ENCODE peak calls at places on chromosomes 16 and 17, in seven cellular contexts. One of them, this sample, is unnamed.

GRCh38 chr17:9244066-9245052 is 223.0 kb downstream of the NTN1 start:
- DNase-seq in upper lobe of right lung: peak; percentile 75
- DNase-seq in GM23338: no peak
- DNase-seq in germinal center: no peak
- DNase-seq in nephron progenitor cell: no peak
- DNase-seq in neural crest cell: no peak
- DNase-seq in AG04449: peak; percentile 49
- DNase-seq in this sample: no peak

GRCh38 chr17:66677201-66677981 is 157.5 kb upstream of the CACNG5 start:
- DNase-seq in upper lobe of right lung: no peak
- DNase-seq in GM23338: no peak
- DNase-seq in germinal center: no peak
- DNase-seq in nephron progenitor cell: no peak
- DNase-seq in neural crest cell: no peak
- DNase-seq in AG04449: peak; percentile 53
- DNase-seq in this sample: no peak

GRCh38 chr17:76492250-76492988 is 8.8 kb downstream of the RHBDF2 start:
- DNase-seq in upper lobe of right lung: no peak
- DNase-seq in GM23338: no peak
- DNase-seq in germinal center: peak; percentile 60
- DNase-seq in nephron progenitor cell: no peak
- DNase-seq in neural crest cell: no peak
- DNase-seq in AG04449: no peak
- DNase-seq in this sample: no peak

GRCh38 chr17:38844261-38844757 is 9.2 kb downstream of the RPL23 start:
- DNase-seq in upper lobe of right lung: no peak
- DNase-seq in GM23338: peak; percentile 11
- DNase-seq in germinal center: no peak
- DNase-seq in nephron progenitor cell: no peak
- DNase-seq in neural crest cell: no peak
- DNase-seq in AG04449: no peak
- DNase-seq in this sample: no peak

GRCh38 chr16:56478228-56479049 is 27.1 kb downstream of the OGFOD1 start:
- DNase-seq in upper lobe of right lung: no peak
- DNase-seq in GM23338: no peak
- DNase-seq in germinal center: no peak
- DNase-seq in nephron progenitor cell: no peak
- DNase-seq in neural crest cell: no peak
- DNase-seq in AG04449: no peak
- DNase-seq in this sample: no peak

GRCh38 chr17:55448681-55449080 is 27.0 kb upstream of the MMD start:
- DNase-seq in upper lobe of right lung: no peak
- DNase-seq in GM23338: no peak
- DNase-seq in germinal center: no peak
- DNase-seq in nephron progenitor cell: no peak
- DNase-seq in neural crest cell: no peak
- DNase-seq in AG04449: no peak
- DNase-seq in this sample: no peak

GRCh38 chr17:66564992-66565465 is 262.6 kb downstream of the PRKCA start:
- DNase-seq in upper lobe of right lung: no peak
- DNase-seq in GM23338: peak; percentile 85
- DNase-seq in germinal center: no peak
- DNase-seq in nephron progenitor cell: no peak
- DNase-seq in neural crest cell: no peak
- DNase-seq in AG04449: no peak
- DNase-seq in this sample: peak; percentile 70

GRCh38 chr16:29943846-29944669 is 17.8 kb upstream of the TMEM219 start:
- DNase-seq in upper lobe of right lung: no peak
- DNase-seq in GM23338: peak; percentile 80
- DNase-seq in germinal center: no peak
- DNase-seq in nephron progenitor cell: peak; percentile 28
- DNase-seq in neural crest cell: no peak
- DNase-seq in AG04449: peak; percentile 95
- DNase-seq in this sample: peak; percentile 96

GRCh38 chr16:27226476-27226875 is 23.1 kb downstream of the KDM8 start:
- DNase-seq in upper lobe of right lung: no peak
- DNase-seq in GM23338: no peak
- DNase-seq in germinal center: no peak
- DNase-seq in nephron progenitor cell: no peak
- DNase-seq in neural crest cell: no peak
- DNase-seq in AG04449: no peak
- DNase-seq in this sample: no peak

GRCh38 chr17:70169707-70170597 is 620 bp downstream of the KCNJ2 start:
- DNase-seq in upper lobe of right lung: no peak
- DNase-seq in GM23338: peak; percentile 24
- DNase-seq in germinal center: no peak
- DNase-seq in nephron progenitor cell: no peak
- DNase-seq in neural crest cell: no peak
- DNase-seq in AG04449: no peak
- DNase-seq in this sample: no peak

GRCh38 chr17:52024296-52024870 is 134.1 kb downstream of the CA10 start:
- DNase-seq in upper lobe of right lung: no peak
- DNase-seq in GM23338: no peak
- DNase-seq in germinal center: no peak
- DNase-seq in nephron progenitor cell: no peak
- DNase-seq in neural crest cell: no peak
- DNase-seq in AG04449: peak; percentile 10
- DNase-seq in this sample: no peak

GRCh38 chr16:85990861-85991301 is 91.9 kb downstream of the IRF8 start:
- DNase-seq in upper lobe of right lung: no peak
- DNase-seq in GM23338: no peak
- DNase-seq in germinal center: peak; percentile 71
- DNase-seq in nephron progenitor cell: no peak
- DNase-seq in neural crest cell: no peak
- DNase-seq in AG04449: no peak
- DNase-seq in this sample: no peak

GRCh38 chr17:78390241-78391050 is 12.0 kb downstream of the PGS1 start:
- DNase-seq in upper lobe of right lung: no peak
- DNase-seq in GM23338: peak; percentile 63
- DNase-seq in germinal center: no peak
- DNase-seq in nephron progenitor cell: no peak
- DNase-seq in neural crest cell: no peak
- DNase-seq in AG04449: peak; percentile 96
- DNase-seq in this sample: peak; percentile 84

GRCh38 chr16:69626256-69626655 is 60.5 kb downstream of the NFAT5 start:
- DNase-seq in upper lobe of right lung: no peak
- DNase-seq in GM23338: no peak
- DNase-seq in germinal center: no peak
- DNase-seq in nephron progenitor cell: no peak
- DNase-seq in neural crest cell: no peak
- DNase-seq in AG04449: no peak
- DNase-seq in this sample: no peak

GRCh38 chr17:18181358-18181757 is 2.3 kb upstream of the ALKBH5 start:
- DNase-seq in upper lobe of right lung: no peak
- DNase-seq in GM23338: no peak
- DNase-seq in germinal center: no peak
- DNase-seq in nephron progenitor cell: no peak
- DNase-seq in neural crest cell: no peak
- DNase-seq in AG04449: no peak
- DNase-seq in this sample: no peak

GRCh38 chr17:38425744-38426143 is 2.5 kb upstream of the ARHGAP23 start:
- DNase-seq in upper lobe of right lung: no peak
- DNase-seq in GM23338: no peak
- DNase-seq in germinal center: no peak
- DNase-seq in nephron progenitor cell: no peak
- DNase-seq in neural crest cell: no peak
- DNase-seq in AG04449: no peak
- DNase-seq in this sample: no peak

GRCh38 chr17:7011415-7011814 is 1.0 kb upstream of the RNASEK start:
- DNase-seq in upper lobe of right lung: no peak
- DNase-seq in GM23338: no peak
- DNase-seq in germinal center: no peak
- DNase-seq in nephron progenitor cell: no peak
- DNase-seq in neural crest cell: no peak
- DNase-seq in AG04449: no peak
- DNase-seq in this sample: no peak

GRCh38 chr16:82317411-82318168 is 147.6 kb upstream of the MPHOSPH6 start:
- DNase-seq in upper lobe of right lung: no peak
- DNase-seq in GM23338: no peak
- DNase-seq in germinal center: no peak
- DNase-seq in nephron progenitor cell: no peak
- DNase-seq in neural crest cell: no peak
- DNase-seq in AG04449: no peak
- DNase-seq in this sample: no peak

GRCh38 chr16:58459344-58460218 is 40.4 kb upstream of the NDRG4 start:
- DNase-seq in upper lobe of right lung: no peak
- DNase-seq in GM23338: no peak
- DNase-seq in germinal center: no peak
- DNase-seq in nephron progenitor cell: no peak
- DNase-seq in neural crest cell: no peak
- DNase-seq in AG04449: no peak
- DNase-seq in this sample: no peak

GRCh38 chr17:64001763-64002529 is 3.8 kb downstream of the PRR29 start:
- DNase-seq in upper lobe of right lung: peak; percentile 83
- DNase-seq in GM23338: no peak
- DNase-seq in germinal center: no peak
- DNase-seq in nephron progenitor cell: no peak
- DNase-seq in neural crest cell: no peak
- DNase-seq in AG04449: no peak
- DNase-seq in this sample: no peak

GRCh38 chr17:49677134-49677932 is 564 bp downstream of the SPOP start:
- DNase-seq in upper lobe of right lung: peak; percentile 99
- DNase-seq in GM23338: peak; percentile 95
- DNase-seq in germinal center: peak; percentile 97
- DNase-seq in nephron progenitor cell: peak; percentile 99
- DNase-seq in neural crest cell: peak; percentile 98
- DNase-seq in AG04449: peak; percentile 42
- DNase-seq in this sample: peak; percentile 95

GRCh38 chr16:30561212-30561816 is 3.1 kb upstream of the ZNF764 start:
- DNase-seq in upper lobe of right lung: peak; percentile 76
- DNase-seq in GM23338: peak; percentile 69
- DNase-seq in germinal center: peak; percentile 26
- DNase-seq in nephron progenitor cell: no peak
- DNase-seq in neural crest cell: no peak
- DNase-seq in AG04449: no peak
- DNase-seq in this sample: no peak

GRCh38 chr17:58693208-58693607 is 806 bp downstream of the RAD51C start:
- DNase-seq in upper lobe of right lung: no peak
- DNase-seq in GM23338: no peak
- DNase-seq in germinal center: no peak
- DNase-seq in nephron progenitor cell: no peak
- DNase-seq in neural crest cell: no peak
- DNase-seq in AG04449: no peak
- DNase-seq in this sample: no peak

GRCh38 chr17:82603981-82604448 is 44.2 kb downstream of the WDR45B start:
- DNase-seq in upper lobe of right lung: peak; percentile 90
- DNase-seq in GM23338: no peak
- DNase-seq in germinal center: no peak
- DNase-seq in nephron progenitor cell: no peak
- DNase-seq in neural crest cell: no peak
- DNase-seq in AG04449: no peak
- DNase-seq in this sample: no peak

GRCh38 chr16:55047331-55047730 is 116.7 kb downstream of the IRX5 start:
- DNase-seq in upper lobe of right lung: no peak
- DNase-seq in GM23338: no peak
- DNase-seq in germinal center: no peak
- DNase-seq in nephron progenitor cell: no peak
- DNase-seq in neural crest cell: no peak
- DNase-seq in AG04449: no peak
- DNase-seq in this sample: no peak

GRCh38 chr17:83025636-83026280 is 53.7 kb upstream of the METRNL start:
- DNase-seq in upper lobe of right lung: no peak
- DNase-seq in GM23338: no peak
- DNase-seq in germinal center: no peak
- DNase-seq in nephron progenitor cell: no peak
- DNase-seq in neural crest cell: no peak
- DNase-seq in AG04449: no peak
- DNase-seq in this sample: no peak

GRCh38 chr17:80795737-80796136 is 195.9 kb upstream of the CHMP6 start:
- DNase-seq in upper lobe of right lung: no peak
- DNase-seq in GM23338: no peak
- DNase-seq in germinal center: no peak
- DNase-seq in nephron progenitor cell: no peak
- DNase-seq in neural crest cell: no peak
- DNase-seq in AG04449: no peak
- DNase-seq in this sample: no peak

GRCh38 chr16:57607676-57608461 is 20.6 kb upstream of the ADGRG1 start:
- DNase-seq in upper lobe of right lung: no peak
- DNase-seq in GM23338: no peak
- DNase-seq in germinal center: no peak
- DNase-seq in nephron progenitor cell: no peak
- DNase-seq in neural crest cell: no peak
- DNase-seq in AG04449: no peak
- DNase-seq in this sample: no peak

GRCh38 chr17:31673076-31673475 is 186.0 kb downstream of the COPRS start:
- DNase-seq in upper lobe of right lung: no peak
- DNase-seq in GM23338: no peak
- DNase-seq in germinal center: no peak
- DNase-seq in nephron progenitor cell: no peak
- DNase-seq in neural crest cell: no peak
- DNase-seq in AG04449: no peak
- DNase-seq in this sample: no peak

GRCh38 chr16:11098601-11099377 is 154.4 kb downstream of the CLEC16A start:
- DNase-seq in upper lobe of right lung: peak; percentile 46
- DNase-seq in GM23338: no peak
- DNase-seq in germinal center: no peak
- DNase-seq in nephron progenitor cell: no peak
- DNase-seq in neural crest cell: no peak
- DNase-seq in AG04449: no peak
- DNase-seq in this sample: no peak

GRCh38 chr16:10982430-10983174 is 38.2 kb downstream of the CLEC16A start:
- DNase-seq in upper lobe of right lung: no peak
- DNase-seq in GM23338: no peak
- DNase-seq in germinal center: peak; percentile 40
- DNase-seq in nephron progenitor cell: no peak
- DNase-seq in neural crest cell: no peak
- DNase-seq in AG04449: no peak
- DNase-seq in this sample: no peak

This sample was measured in ELF-1.